ENCODE peak calls at places on chromosome 17, in five cellular contexts. One of them, this sample, is unnamed.

GRCh38 chr17:41777157-41777578 is 9.3 kb downstream of the JUP start:
- DNase-seq in nucleus accumbens: no peak
- DNase-seq in germinal center: no peak
- DNase-seq in activated T-cell treated with anti-CD3 and anti-CD28 coated beads, Interleukin-2, amount 50 U/mL, for 4 hours: no peak
- DNase-seq in AG10803: peak
- DNase-seq in this sample: no peak

GRCh38 chr17:794876-795275 is 12.7 kb downstream of the MRM3 start:
- DNase-seq in AG10803: peak
- DNase-seq in activated T-cell treated with anti-CD3 and anti-CD28 coated beads, Interleukin-2, amount 50 U/mL, for 4 hours: peak
- DNase-seq in nucleus accumbens: no peak
- DNase-seq in germinal center: peak
- DNase-seq in this sample: no peak

GRCh38 chr17:74992223-74992622 is 4.8 kb downstream of the CDR2L start:
- DNase-seq in activated T-cell treated with anti-CD3 and anti-CD28 coated beads, Interleukin-2, amount 50 U/mL, for 4 hours: no peak
- DNase-seq in germinal center: no peak
- DNase-seq in AG10803: no peak
- DNase-seq in nucleus accumbens: no peak
- DNase-seq in this sample: no peak

GRCh38 chr17:64423881-64424280 is 25.0 kb upstream of the MILR1 start:
- DNase-seq in germinal center: no peak
- DNase-seq in AG10803: peak
- DNase-seq in activated T-cell treated with anti-CD3 and anti-CD28 coated beads, Interleukin-2, amount 50 U/mL, for 4 hours: no peak
- DNase-seq in nucleus accumbens: no peak
- DNase-seq in this sample: no peak

GRCh38 chr17:47810200-47810821 is 11.3 kb downstream of the OSBPL7 start:
- DNase-seq in germinal center: no peak
- DNase-seq in AG10803: peak
- DNase-seq in activated T-cell treated with anti-CD3 and anti-CD28 coated beads, Interleukin-2, amount 50 U/mL, for 4 hours: no peak
- DNase-seq in nucleus accumbens: no peak
- DNase-seq in this sample: no peak

GRCh38 chr17:50466371-50467113 is 2.1 kb downstream of the CHAD start:
- DNase-seq in activated T-cell treated with anti-CD3 and anti-CD28 coated beads, Interleukin-2, amount 50 U/mL, for 4 hours: no peak
- DNase-seq in germinal center: no peak
- DNase-seq in nucleus accumbens: no peak
- DNase-seq in AG10803: no peak
- DNase-seq in this sample: no peak

GRCh38 chr17:68435876-68436842 is 21.1 kb downstream of the WIPI1 start:
- DNase-seq in activated T-cell treated with anti-CD3 and anti-CD28 coated beads, Interleukin-2, amount 50 U/mL, for 4 hours: peak
- DNase-seq in germinal center: peak
- DNase-seq in AG10803: peak
- DNase-seq in nucleus accumbens: no peak
- DNase-seq in this sample: peak

GRCh38 chr17:75875182-75875939 is 3.0 kb downstream of the TRIM47 start:
- DNase-seq in AG10803: no peak
- DNase-seq in nucleus accumbens: no peak
- DNase-seq in germinal center: no peak
- DNase-seq in activated T-cell treated with anti-CD3 and anti-CD28 coated beads, Interleukin-2, amount 50 U/mL, for 4 hours: no peak
- DNase-seq in this sample: no peak

GRCh38 chr17:1904273-1905052 is 74.7 kb downstream of the RPA1 start:
- DNase-seq in germinal center: peak
- DNase-seq in activated T-cell treated with anti-CD3 and anti-CD28 coated beads, Interleukin-2, amount 50 U/mL, for 4 hours: no peak
- DNase-seq in nucleus accumbens: no peak
- DNase-seq in AG10803: no peak
- DNase-seq in this sample: no peak

GRCh38 chr17:14204084-14204483 is 32.6 kb downstream of the CDRT15 start:
- DNase-seq in germinal center: no peak
- DNase-seq in nucleus accumbens: no peak
- DNase-seq in activated T-cell treated with anti-CD3 and anti-CD28 coated beads, Interleukin-2, amount 50 U/mL, for 4 hours: no peak
- DNase-seq in AG10803: no peak
- DNase-seq in this sample: no peak

GRCh38 chr17:923633-924032 is 55.9 kb downstream of the NXN start:
- DNase-seq in AG10803: no peak
- DNase-seq in activated T-cell treated with anti-CD3 and anti-CD28 coated beads, Interleukin-2, amount 50 U/mL, for 4 hours: no peak
- DNase-seq in nucleus accumbens: no peak
- DNase-seq in germinal center: no peak
- DNase-seq in this sample: no peak

GRCh38 chr17:41837761-41838538 is at the start of gene KLHL10:
- DNase-seq in activated T-cell treated with anti-CD3 and anti-CD28 coated beads, Interleukin-2, amount 50 U/mL, for 4 hours: no peak
- DNase-seq in germinal center: no peak
- DNase-seq in AG10803: no peak
- DNase-seq in nucleus accumbens: no peak
- DNase-seq in this sample: no peak

GRCh38 chr17:12548558-12548957 is 117.1 kb upstream of the MYOCD start:
- DNase-seq in AG10803: no peak
- DNase-seq in activated T-cell treated with anti-CD3 and anti-CD28 coated beads, Interleukin-2, amount 50 U/mL, for 4 hours: no peak
- DNase-seq in germinal center: no peak
- DNase-seq in nucleus accumbens: no peak
- DNase-seq in this sample: no peak

GRCh38 chr17:76492989-76493501 is 8.2 kb downstream of the RHBDF2 start:
- DNase-seq in AG10803: peak
- DNase-seq in nucleus accumbens: no peak
- DNase-seq in activated T-cell treated with anti-CD3 and anti-CD28 coated beads, Interleukin-2, amount 50 U/mL, for 4 hours: no peak
- DNase-seq in germinal center: peak
- DNase-seq in this sample: peak

GRCh38 chr17:57881143-57881542 is 31.3 kb upstream of the MRPS23 start:
- DNase-seq in activated T-cell treated with anti-CD3 and anti-CD28 coated beads, Interleukin-2, amount 50 U/mL, for 4 hours: no peak
- DNase-seq in germinal center: no peak
- DNase-seq in nucleus accumbens: no peak
- DNase-seq in AG10803: peak
- DNase-seq in this sample: no peak

GRCh38 chr17:65131946-65132345 is 5.2 kb upstream of the RGS9 start:
- DNase-seq in AG10803: peak
- DNase-seq in nucleus accumbens: no peak
- DNase-seq in activated T-cell treated with anti-CD3 and anti-CD28 coated beads, Interleukin-2, amount 50 U/mL, for 4 hours: no peak
- DNase-seq in germinal center: no peak
- DNase-seq in this sample: no peak

GRCh38 chr17:55160501-55160900 is 104.3 kb upstream of the HLF start:
- DNase-seq in germinal center: no peak
- DNase-seq in nucleus accumbens: no peak
- DNase-seq in AG10803: no peak
- DNase-seq in activated T-cell treated with anti-CD3 and anti-CD28 coated beads, Interleukin-2, amount 50 U/mL, for 4 hours: no peak
- DNase-seq in this sample: no peak

GRCh38 chr17:43595466-43595865 is 49.3 kb upstream of the ETV4 start:
- DNase-seq in AG10803: no peak
- DNase-seq in nucleus accumbens: no peak
- DNase-seq in germinal center: no peak
- DNase-seq in activated T-cell treated with anti-CD3 and anti-CD28 coated beads, Interleukin-2, amount 50 U/mL, for 4 hours: no peak
- DNase-seq in this sample: no peak

GRCh38 chr17:17545984-17546383 is 45.5 kb downstream of the PEMT start:
- DNase-seq in germinal center: no peak
- DNase-seq in AG10803: no peak
- DNase-seq in nucleus accumbens: no peak
- DNase-seq in activated T-cell treated with anti-CD3 and anti-CD28 coated beads, Interleukin-2, amount 50 U/mL, for 4 hours: no peak
- DNase-seq in this sample: no peak

GRCh38 chr17:30433514-30433913 is 43.7 kb upstream of the GOSR1 start:
- DNase-seq in germinal center: no peak
- DNase-seq in AG10803: peak
- DNase-seq in nucleus accumbens: no peak
- DNase-seq in activated T-cell treated with anti-CD3 and anti-CD28 coated beads, Interleukin-2, amount 50 U/mL, for 4 hours: no peak
- DNase-seq in this sample: no peak

This sample was measured in CD14-positive monocyte.